ENCODE peak calls at places on chromosomes 2 and 18, in nine cellular contexts. T is chondrocyte; X is NCI-H1694 treated with DMSO at 0.1 percent for 48 hours; Y is activated CD8-positive, alpha-beta memory T cell treated with anti-CD3 and anti-CD28 coated beads, Interleukin-2, amount 50 U/mL, for 48 hours; J is NCI-H1436 treated with DMSO at 0.1 percent for 48 hours; Z is H1; A is gastrocnemius medialis; V is NCI-H2029 treated with DMSO at 0.1 percent for 48 hours; I is stimulated activated CD4-positive, alpha-beta T cell treated with anti-CD3 and anti-CD28 coated beads, Interleukin-4, amount 100 ng/mL, for 4 hours. C is an unnamed sample.

GRCh38 chr2:85862426-85862825 is 26.4 kb downstream of the ST3GAL5 start:
- DNase-seq in Z (no peak), A (no peak), X (no peak), I (no peak), T (no peak), J (no peak), V (no peak), Y (no peak), C (no peak)

GRCh38 chr2:68279691-68280090 is 27.4 kb upstream of the PPP3R1 start:
- DNase-seq in J (peak; percentile 75), Y (no peak), A (no peak), V (peak; percentile 46), X (no peak), T (no peak), I (no peak), Z (no peak), C (no peak)

GRCh38 chr2:190431907-190432306 is 23.8 kb downstream of the MFSD6 start:
- DNase-seq in A (no peak), V (no peak), J (no peak), Y (no peak), Z (no peak), X (no peak), I (no peak), T (no peak), C (no peak)

GRCh38 chr18:29711931-29712330 is 1330.6 kb downstream of the DSC3 start:
- DNase-seq in I (no peak), J (no peak), A (no peak), X (no peak), T (no peak), V (peak; percentile 26), Y (no peak), Z (peak; percentile 55), C (no peak)

GRCh38 chr2:127143851-127144782 is 37.2 kb upstream of the BIN1 start:
- DNase-seq in Z (peak; percentile 35), X (no peak), Y (no peak), T (no peak), A (no peak), J (no peak), V (no peak), I (no peak), C (no peak)

GRCh38 chr18:32289480-32290075 is 99.7 kb downstream of the MEP1B start:
- DNase-seq in V (peak; percentile 42), J (peak; percentile 48), A (no peak), Z (peak; percentile 68), I (no peak), T (no peak), X (peak; percentile 58), Y (no peak), C (peak; percentile 48)

GRCh38 chr18:58988595-58988994 is 123.9 kb downstream of the ZNF532 start:
- DNase-seq in I (no peak), Y (no peak), Z (no peak), J (no peak), A (no peak), V (no peak), X (no peak), T (no peak), C (no peak)

GRCh38 chr2:198465970-198466369 is 661.6 kb downstream of the PLCL1 start:
- DNase-seq in V (no peak), J (no peak), T (no peak), Y (no peak), I (no peak), A (no peak), Z (no peak), X (no peak), C (no peak)

GRCh38 chr2:175769200-175769599 is 232.9 kb downstream of the LNPK start:
- DNase-seq in Z (no peak), V (no peak), Y (no peak), A (no peak), I (no peak), T (no peak), J (no peak), X (no peak), C (no peak)

GRCh38 chr2:17148298-17149228 is 369.7 kb downstream of the RAD51AP2 start:
- DNase-seq in Z (peak; percentile 56), T (no peak), I (no peak), A (no peak), V (no peak), J (no peak), Y (no peak), X (no peak), C (no peak)

GRCh38 chr2:223465793-223466192 is 136.4 kb downstream of the SCG2 start:
- DNase-seq in T (no peak), J (no peak), X (no peak), A (peak; percentile 64), I (no peak), V (no peak), Y (no peak), Z (no peak), C (no peak)

GRCh38 chr2:147636888-147637270 is 207.9 kb upstream of the ACVR2A start:
- DNase-seq in Z (no peak), I (no peak), Y (no peak), A (no peak), X (no peak), V (no peak), T (no peak), J (no peak), C (no peak)

GRCh38 chr2:28036307-28036706 is 145.8 kb downstream of the BABAM2 start:
- DNase-seq in I (no peak), T (no peak), V (no peak), Z (no peak), A (no peak), X (no peak), Y (no peak), J (no peak), C (no peak)

C was measured in SHP77 treated with DMSO at 0.1 percent for 48 hours.